ENCODE peak calls at places on chromosomes 16 and 17, in four cellular contexts. L is WTC11, B is SK-N-SH, W is GM12878. H is an unnamed sample.

GRCh38 chr17:57445772-57446472 is 189.6 kb downstream of the MSI2 start:
- DNase-seq in L (no peak), B (no peak), W (no peak), H (no peak)

GRCh38 chr16:26765087-26765486 is 301.6 kb upstream of the C16orf82 start:
- DNase-seq in L (peak), B (peak), W (no peak), H (peak)

GRCh38 chr17:67487506-67487905 is 110.4 kb downstream of the PITPNC1 start:
- DNase-seq in L (no peak), B (no peak), W (no peak), H (no peak)

GRCh38 chr16:26993511-26993910 is 73.2 kb upstream of the C16orf82 start:
- DNase-seq in L (no peak), B (no peak), W (no peak), H (no peak)

GRCh38 chr16:58047557-58048348 is 22.2 kb downstream of the MMP15 start:
- DNase-seq in L (no peak), B (peak), W (no peak), H (peak)

GRCh38 chr17:83081561-83082201 is 2.3 kb downstream of the METRNL start:
- DNase-seq in L (no peak), B (no peak), W (no peak), H (no peak)

GRCh38 chr16:5015351-5015750 is 18.4 kb downstream of the NAGPA start:
- DNase-seq in L (no peak), B (peak), W (no peak), H (peak)

GRCh38 chr17:1110844-1111598 is 68.8 kb downstream of the ABR start:
- DNase-seq in L (no peak), B (peak), W (no peak), H (no peak)

GRCh38 chr16:81630632-81631026 is 148.5 kb upstream of the PLCG2 start:
- DNase-seq in L (no peak), B (no peak), W (no peak), H (no peak)

GRCh38 chr17:51128089-51128488 is 7.4 kb upstream of the SPAG9 start:
- DNase-seq in L (peak), B (no peak), W (no peak), H (peak)

GRCh38 chr16:23213831-23214230 is 31.3 kb downstream of the SCNN1G start:
- DNase-seq in L (no peak), B (no peak), W (no peak), H (peak)

GRCh38 chr17:61750656-61751055 is 112.7 kb downstream of the BRIP1 start:
- DNase-seq in L (no peak), B (no peak), W (peak), H (no peak)

GRCh38 chr17:46071796-46072195 is 72.7 kb downstream of the STH start:
- DNase-seq in L (no peak), B (no peak), W (no peak), H (no peak)

GRCh38 chr17:32461853-32462617 is 17.7 kb downstream of the PSMD11 start:
- DNase-seq in L (peak), B (peak), W (no peak), H (peak)

GRCh38 chr17:20174588-20175265 is 165.6 kb downstream of the SPECC1 start:
- DNase-seq in L (no peak), B (no peak), W (no peak), H (no peak)

GRCh38 chr16:4303973-4304372 is 11.9 kb upstream of the GLIS2 start:
- DNase-seq in L (no peak), B (peak), W (no peak), H (no peak)

GRCh38 chr16:23423496-23424049 is 29.4 kb downstream of the COG7 start:
- DNase-seq in L (no peak), B (no peak), W (no peak), H (no peak)

GRCh38 chr16:68264128-68265077 is at the start of gene SLC7A6:
- DNase-seq in L (peak), B (peak), W (no peak), H (peak)

GRCh38 chr17:81966343-81967243 is 5.6 kb upstream of the NOTUM start:
- DNase-seq in L (peak), B (peak), W (no peak), H (no peak)

GRCh38 chr16:87538594-87538993 is 45.8 kb upstream of the ZCCHC14 start:
- DNase-seq in L (no peak), B (no peak), W (no peak), H (no peak)

GRCh38 chr17:72659811-72660210 is 432.7 kb downstream of the SLC39A11 start:
- DNase-seq in L (no peak), B (no peak), W (no peak), H (no peak)

GRCh38 chr16:23670137-23670776 is 8.4 kb upstream of the PLK1 start:
- DNase-seq in L (no peak), B (no peak), W (peak), H (no peak)

GRCh38 chr16:30004811-30005242 is 6.0 kb downstream of the DOC2A start:
- DNase-seq in L (no peak), B (peak), W (no peak), H (no peak)

GRCh38 chr17:45288825-45289224 is 26.9 kb upstream of the SPATA32 start:
- DNase-seq in L (no peak), B (no peak), W (no peak), H (no peak)

GRCh38 chr16:88475037-88475436 is 22.0 kb downstream of the ZFPM1 start:
- DNase-seq in L (no peak), B (no peak), W (no peak), H (no peak)

GRCh38 chr16:88769617-88770458 is 15.2 kb downstream of the PIEZO1 start:
- DNase-seq in L (peak), B (peak), W (no peak), H (peak)

GRCh38 chr17:65876985-65877384 is 314.9 kb downstream of the CEP112 start:
- DNase-seq in L (no peak), B (no peak), W (no peak), H (no peak)

GRCh38 chr17:72387969-72388368 is 267.1 kb downstream of the SOX9 start:
- DNase-seq in L (no peak), B (no peak), W (no peak), H (no peak)

GRCh38 chr17:62219500-62219899 is 154.4 kb upstream of the MED13 start:
- DNase-seq in L (no peak), B (no peak), W (no peak), H (no peak)

GRCh38 chr17:74930535-74931036 is 5.1 kb upstream of the OTOP3 start:
- DNase-seq in L (peak), B (no peak), W (no peak), H (no peak)

GRCh38 chr17:28997811-28998210 is 8.0 kb downstream of the SEZ6 start:
- DNase-seq in L (no peak), B (no peak), W (no peak), H (no peak)

GRCh38 chr16:68859827-68860226 is 16.5 kb downstream of the TANGO6 start:
- DNase-seq in L (no peak), B (no peak), W (no peak), H (no peak)

GRCh38 chr16:48156790-48157209 is 1.0 kb upstream of the ABCC12 start:
- DNase-seq in L (peak), B (peak), W (no peak), H (peak)

GRCh38 chr16:73042807-73043206 is 5.1 kb downstream of the ZFHX3 start:
- DNase-seq in L (no peak), B (no peak), W (no peak), H (no peak)

DNA sequence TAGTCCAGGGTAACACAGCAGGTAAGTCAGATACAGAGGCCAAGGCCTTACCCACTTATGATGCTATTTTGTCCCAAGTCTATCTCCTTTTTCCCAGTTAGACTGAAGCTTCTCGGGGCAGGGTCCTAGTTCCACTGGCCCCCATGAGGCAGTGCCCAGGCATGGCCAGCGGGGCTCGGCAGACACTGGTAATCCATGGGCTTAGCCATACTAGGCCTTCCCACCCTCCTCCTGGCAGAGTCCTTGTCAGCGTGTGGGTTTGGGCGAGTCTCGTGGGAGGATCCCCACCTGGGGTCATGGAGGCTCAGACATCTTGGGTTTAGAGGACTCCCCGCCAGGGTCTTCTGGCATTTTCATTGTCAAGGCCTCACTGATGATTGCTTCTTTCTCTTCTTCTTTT is 84.7 kb upstream of the BRD7 start:
- DNase-seq in L (no peak), B (no peak), W (no peak), H (no peak)
- TF ChIP-seq USF1 in L (no peak), B (no peak), W (no peak), H (no peak)

DNA sequence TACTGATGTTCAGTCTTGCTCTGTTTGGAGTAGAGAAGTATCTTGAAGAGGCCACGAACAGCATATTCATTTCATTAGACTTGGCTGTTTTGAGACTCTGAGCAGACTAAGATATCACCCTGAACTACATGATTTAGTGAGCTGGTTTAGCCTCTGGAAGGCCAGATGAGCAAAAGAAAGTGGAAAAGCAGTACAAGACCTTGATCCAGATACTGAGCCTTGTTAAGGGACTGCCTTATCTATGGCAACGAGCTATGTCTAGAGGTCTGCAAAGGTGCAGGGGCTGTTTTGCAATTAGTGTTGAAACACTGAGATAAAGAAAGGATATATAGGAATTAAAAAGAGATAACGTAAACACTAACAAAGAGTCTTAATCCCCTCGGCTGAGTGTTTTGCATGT is 231.4 kb downstream of the IRX3 start:
- DNase-seq in L (no peak), B (no peak), W (no peak), H (no peak)
- TF ChIP-seq USF1 in L (no peak), B (no peak), W (no peak), H (no peak)

GRCh38 chr17:78359936-78360370 is at the start of gene SOCS3:
- DNase-seq in L (peak), B (peak), W (no peak), H (peak)
- TF ChIP-seq USF1 in L (no peak), B (no peak), W (no peak), H (no peak)

GRCh38 chr16:67026570-67026969 is 2.4 kb upstream of the CBFB start:
- DNase-seq in L (no peak), B (no peak), W (no peak), H (no peak)

GRCh38 chr16:67027046-67027445 is 1.9 kb upstream of the CBFB start:
- DNase-seq in L (no peak), B (no peak), W (no peak), H (no peak)

GRCh38 chr16:67024384-67024896 is 4.5 kb upstream of the CBFB start:
- DNase-seq in L (no peak), B (no peak), W (no peak), H (no peak)

GRCh38 chr16:67023689-67024088 is 5.3 kb upstream of the CBFB start:
- DNase-seq in L (no peak), B (no peak), W (no peak), H (no peak)

DNA sequence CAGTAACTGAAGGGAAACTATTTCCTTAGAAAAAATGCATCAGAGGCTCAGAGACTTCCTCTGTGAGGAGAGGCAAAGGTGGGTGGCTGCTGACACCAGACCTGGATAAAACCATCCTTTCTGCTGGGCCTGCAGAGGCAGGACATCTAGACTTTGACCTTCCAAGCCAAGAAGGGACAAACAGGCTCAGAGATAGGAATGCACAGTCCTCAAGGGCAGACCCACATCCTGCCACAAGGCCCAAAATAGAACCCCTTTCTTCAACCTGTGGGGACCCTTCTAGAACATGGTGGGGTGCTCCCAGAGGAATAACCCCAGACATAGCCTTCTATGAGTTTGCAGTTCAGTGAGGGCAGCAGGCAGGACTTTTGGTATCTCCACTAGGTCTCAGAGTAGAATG is 3.8 kb upstream of the CBFB start:
- DNase-seq in L (no peak), B (no peak), W (no peak), H (no peak)
- TF ChIP-seq USF1 in L (no peak), B (no peak), W (no peak), H (no peak)

GRCh38 chr17:7307686-7308624 is 527 bp downstream of the EIF5A start:
- DNase-seq in L (peak), B (peak), W (no peak), H (peak)
- TF ChIP-seq USF1 in L (no peak), B (no peak), W (peak), H (no peak)

GRCh38 chr16:10964891-10965326 is 20.5 kb downstream of the CLEC16A start:
- DNase-seq in L (no peak), B (no peak), W (peak), H (no peak)

GRCh38 chr16:10966129-10966528 is 21.8 kb downstream of the CLEC16A start:
- DNase-seq in L (no peak), B (no peak), W (no peak), H (no peak)

GRCh38 chr16:10967981-10968380 is 23.6 kb downstream of the CLEC16A start:
- DNase-seq in L (no peak), B (no peak), W (no peak), H (no peak)

GRCh38 chr16:10964039-10964890 is 19.9 kb downstream of the CLEC16A start:
- DNase-seq in L (peak), B (peak), W (no peak), H (peak)

GRCh38 chr16:10965440-10966039 is 21.2 kb downstream of the CLEC16A start:
- DNase-seq in L (no peak), B (no peak), W (peak), H (peak)
- TF ChIP-seq USF1 in L (no peak), B (no peak), W (no peak), H (no peak)

H was measured in K562.